ENCODE peak calls at places on chromosomes 11 and 22, in seven cellular contexts. I is MCF 10A, S is NCI-H187 treated with DMSO at 0.1 percent for 48 hours, P is brain microvascular endothelial cell, M is ELF-1, L is OCI-LY7, K is nephron progenitor cell. Z is an unnamed sample.

GRCh38 chr11:45815747-45816146 is 10.8 kb downstream of the SLC35C1 start:
- DNase-seq in I (peak), S (no peak), P (peak), M (peak), L (no peak), K (no peak), Z (peak)

GRCh38 chr11:113802621-113803020 is 23.0 kb downstream of the CLDN25 start:
- DNase-seq in I (no peak), S (no peak), P (no peak), M (no peak), L (no peak), K (no peak), Z (no peak)

GRCh38 chr11:61769169-61769920 is 16.9 kb downstream of the MYRF start:
- DNase-seq in I (no peak), S (no peak), P (peak), M (no peak), L (no peak), K (peak), Z (no peak)

GRCh38 chr11:8273281-8273680 is 9.6 kb upstream of the LMO1 start:
- DNase-seq in I (peak), S (no peak), P (no peak), M (no peak), L (no peak), K (no peak), Z (peak)

GRCh38 chr11:86947541-86947940 is 7.7 kb downstream of the FZD4 start:
- DNase-seq in I (no peak), S (no peak), P (peak), M (no peak), L (no peak), K (no peak), Z (no peak)

GRCh38 chr11:76512851-76513653 is 68.2 kb downstream of the EMSY start:
- DNase-seq in I (peak), S (no peak), P (no peak), M (no peak), L (peak), K (no peak), Z (peak)

GRCh38 chr11:100719809-100720221 is 32.7 kb downstream of the ARHGAP42 start:
- DNase-seq in I (peak), S (no peak), P (peak), M (peak), L (no peak), K (no peak), Z (peak)

GRCh38 chr11:34495724-34496377 is 17.7 kb downstream of the ELF5 start:
- DNase-seq in I (peak), S (no peak), P (no peak), M (no peak), L (no peak), K (no peak), Z (peak)

GRCh38 chr11:56152333-56152732 is 7.8 kb downstream of the OR8K5 start:
- DNase-seq in I (no peak), S (no peak), P (no peak), M (no peak), L (no peak), K (no peak), Z (no peak)

GRCh38 chr22:32542332-32543019 is 67.9 kb downstream of the FBXO7 start:
- DNase-seq in I (no peak), S (no peak), P (no peak), M (no peak), L (no peak), K (no peak), Z (no peak)

GRCh38 chr22:23376256-23376655 is 195.9 kb downstream of the BCR start:
- DNase-seq in I (peak), S (no peak), P (no peak), M (peak), L (peak), K (no peak), Z (peak)

GRCh38 chr11:36211735-36212430 is 77.3 kb downstream of the COMMD9 start:
- DNase-seq in I (no peak), S (no peak), P (no peak), M (peak), L (no peak), K (no peak), Z (no peak)

GRCh38 chr11:4370166-4370565 is 2.0 kb upstream of the OR52B4 start:
- DNase-seq in I (no peak), S (no peak), P (no peak), M (no peak), L (no peak), K (no peak), Z (no peak)

GRCh38 chr22:36577019-36577418 is 48.1 kb upstream of the EIF3D start:
- DNase-seq in I (peak), S (no peak), P (peak), M (no peak), L (no peak), K (no peak), Z (peak)

Z was measured in PC-3.